ENCODE peak calls at places on chromosomes 5 and 9, in four cellular contexts. G is amygdala, Q is NCI-H460, S is NCI-H1436. A is an unnamed sample.
A peak's percentile ranks its signal among the peaks of the same experiment; 100 is the strongest.

GRCh38 chr9:88799706-88800682 is 191.3 kb upstream of the S1PR3 start:
- DNase-seq in Q (no peak), S (no peak), G (no peak), A (no peak)

GRCh38 chr9:4661165-4662095 is 664 bp upstream of the PLPP6 start:
- DNase-seq in Q (no peak), S (no peak), G (no peak), A (no peak)

GRCh38 chr9:137798901-137799629 is 78.5 kb upstream of the CACNA1B start:
- DNase-seq in Q (no peak), S (no peak), G (no peak), A (no peak)

GRCh38 chr9:137970098-137970497 is 92.5 kb downstream of the CACNA1B start:
- DNase-seq in Q (no peak), G (no peak), S (no peak), A (no peak)

GRCh38 chr5:103442756-103443155 is 119.8 kb downstream of the NUDT12 start:
- DNase-seq in G (no peak), Q (no peak), S (no peak), A (no peak)

GRCh38 chr5:10111575-10111974 is 138.1 kb downstream of the ATPSCKMT start:
- DNase-seq in G (no peak), Q (peak; percentile 11), S (no peak), A (no peak)

GRCh38 chr9:12674961-12675360 is 18.2 kb upstream of the TYRP1 start:
- DNase-seq in Q (no peak), G (no peak), S (no peak), A (no peak)

GRCh38 chr9:96216618-96217017 is 85.4 kb downstream of the HSD17B3 start:
- DNase-seq in S (no peak), Q (no peak), G (no peak), A (no peak)

GRCh38 chr9:18185196-18185595 is 288.8 kb upstream of the ADAMTSL1 start:
- DNase-seq in G (no peak), Q (no peak), S (no peak), A (no peak)

GRCh38 chr9:129166962-129167557 is 11.0 kb downstream of the IER5L start:
- DNase-seq in G (no peak), Q (peak; percentile 79), S (no peak), A (peak; percentile 77)

GRCh38 chr5:6488021-6488420 is 39.4 kb downstream of the UBE2QL1 start:
- DNase-seq in G (no peak), S (no peak), Q (peak; percentile 11), A (no peak)

GRCh38 chr5:179731791-179732411 is 721 bp upstream of the MAML1 start:
- DNase-seq in S (no peak), Q (peak; percentile 57), G (no peak), A (no peak)

GRCh38 chr5:143924311-143924710 is 112.3 kb downstream of the HMHB1 start:
- DNase-seq in S (no peak), Q (no peak), G (no peak), A (no peak)

GRCh38 chr5:154369682-154370081 is 76.1 kb upstream of the SAP30L start:
- DNase-seq in S (no peak), G (no peak), Q (no peak), A (no peak)

A was measured in LNCaP clone FGC.